ENCODE peak calls at places on chromosomes 3 and 15, in eight cellular contexts. K is endothelial cell, E is neural progenitor cell, M is B cell, Y is heart left ventricle, O is Peyer's patch, I is glutamatergic neuron, G is NB4. D is an unnamed sample.

GRCh38 chr15:68307131-68307928 is 29.8 kb downstream of the FEM1B start:
- DNase-seq in K (no peak), E (no peak), M (no peak), Y (peak), O (peak), I (no peak), G (no peak), D (no peak)

GRCh38 chr3:44865272-44866005 is 3.7 kb downstream of the TMEM42 start:
- DNase-seq in K (no peak), E (no peak), M (no peak), Y (no peak), O (no peak), I (no peak), G (no peak), D (no peak)

GRCh38 chr15:52788099-52788986 is 1.8 kb downstream of the ONECUT1 start:
- DNase-seq in K (no peak), E (peak), M (no peak), Y (no peak), O (no peak), I (peak), G (no peak), D (no peak)

GRCh38 chr3:56810912-56811544 is 9.3 kb upstream of the ARHGEF3 start:
- DNase-seq in K (no peak), E (no peak), M (no peak), Y (no peak), O (no peak), I (no peak), G (no peak), D (no peak)

GRCh38 chr15:67531379-67532059 is 10.6 kb downstream of the C15orf61 start:
- DNase-seq in K (no peak), E (no peak), M (no peak), Y (no peak), O (no peak), I (no peak), G (peak), D (no peak)

GRCh38 chr3:179250803-179251476 is at the start of gene KCNMB3:
- DNase-seq in K (no peak), E (no peak), M (no peak), Y (no peak), O (no peak), I (no peak), G (no peak), D (no peak)

GRCh38 chr3:184426691-184427141 is 46.9 kb downstream of the CHRD start:
- DNase-seq in K (no peak), E (no peak), M (no peak), Y (no peak), O (no peak), I (no peak), G (no peak), D (no peak)

GRCh38 chr3:178223876-178224275 is 312.4 kb upstream of the KCNMB2 start:
- DNase-seq in K (no peak), E (no peak), M (no peak), Y (no peak), O (no peak), I (no peak), G (no peak), D (no peak)

GRCh38 chr3:31103623-31104180 is 209.2 kb upstream of the GADL1 start:
- DNase-seq in K (no peak), E (no peak), M (no peak), Y (no peak), O (no peak), I (no peak), G (no peak), D (no peak)

GRCh38 chr3:179421500-179421899 is 29.8 kb downstream of the GNB4 start:
- DNase-seq in K (no peak), E (peak), M (no peak), Y (peak), O (no peak), I (no peak), G (peak), D (no peak)

GRCh38 chr15:77573826-77574225 is 58.9 kb downstream of the LINGO1 start:
- DNase-seq in K (no peak), E (no peak), M (no peak), Y (no peak), O (no peak), I (no peak), G (no peak), D (no peak)

DNA sequence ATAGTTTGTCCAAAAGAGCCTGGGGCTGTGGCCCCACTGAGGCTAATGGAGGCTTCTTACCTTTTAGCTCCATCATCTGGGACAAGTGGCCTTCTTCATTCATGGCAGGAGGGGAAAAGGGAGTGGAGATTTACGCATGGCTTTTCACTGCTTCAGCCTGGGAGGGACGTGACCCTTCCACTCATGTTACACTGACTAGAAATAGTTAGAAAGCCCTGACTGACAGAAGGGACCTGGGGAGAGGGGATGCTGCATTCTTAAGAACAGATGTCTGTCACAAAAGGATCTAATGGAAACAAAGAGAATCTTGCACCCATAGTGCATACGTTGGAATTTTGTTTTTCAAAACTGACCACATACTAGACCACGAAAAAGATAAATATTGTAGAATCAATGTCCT is 172.1 kb upstream of the RASGRP1 start:
- DNase-seq in K (no peak), E (peak), M (no peak), Y (no peak), O (no peak), I (no peak), G (no peak), D (no peak)
- TF ChIP-seq CTCF in K (no peak), E (no peak), M (no peak), Y (no peak), O (no peak), I (no peak), G (no peak), D (no peak)

GRCh38 chr3:103440539-103441113 is 1005.8 kb downstream of the ZPLD1 start:
- DNase-seq in K (no peak), E (peak), M (no peak), Y (no peak), O (no peak), I (no peak), G (peak), D (no peak)
- TF ChIP-seq CTCF in K (peak), E (peak), M (peak), Y (peak), O (no peak), I (peak), G (no peak), D (no peak)

GRCh38 chr3:46442591-46443530 is 21.8 kb downstream of the LTF start:
- DNase-seq in K (peak), E (peak), M (no peak), Y (no peak), O (peak), I (no peak), G (peak), D (no peak)
- TF ChIP-seq CTCF in K (peak), E (peak), M (peak), Y (no peak), O (no peak), I (peak), G (peak), D (no peak)

GRCh38 chr3:190326930-190327329 is 4.7 kb upstream of the CLDN1 start:
- DNase-seq in K (no peak), E (no peak), M (no peak), Y (no peak), O (no peak), I (no peak), G (no peak), D (no peak)
- TF ChIP-seq CTCF in K (no peak), E (no peak), M (no peak), Y (no peak), O (no peak), I (no peak), G (no peak), D (no peak)